ENCODE peak calls at places on chromosomes 11 and 22, in nine cellular contexts. One of them, this sample, is unnamed.

GRCh38 chr22:28903719-28904118 is 20.3 kb downstream of the ZNRF3 start:
- DNase-seq in foreskin fibroblast: no peak
- DNase-seq in neural progenitor cell: no peak
- DNase-seq in HFFc6: no peak
- DNase-seq in aorta: no peak
- DNase-seq in GM13977: no peak
- DNase-seq in stimulated activated CD4-positive, alpha-beta T cell treated with anti-CD3 and anti-CD28 coated beads, Interleukin-12 subunit alpha, Interleukin-12 subunit beta, amount 100 ng/mL, for 4 hours: no peak
- DNase-seq in bronchial epithelial cell: no peak
- DNase-seq in ovary: peak
- DNase-seq in this sample: no peak

GRCh38 chr11:115503083-115503885 is 931 bp downstream of the CADM1 start:
- DNase-seq in foreskin fibroblast: peak
- DNase-seq in neural progenitor cell: peak
- DNase-seq in HFFc6: no peak
- DNase-seq in aorta: peak
- DNase-seq in GM13977: peak
- DNase-seq in stimulated activated CD4-positive, alpha-beta T cell treated with anti-CD3 and anti-CD28 coated beads, Interleukin-12 subunit alpha, Interleukin-12 subunit beta, amount 100 ng/mL, for 4 hours: no peak
- DNase-seq in bronchial epithelial cell: peak
- DNase-seq in ovary: peak
- DNase-seq in this sample: no peak

GRCh38 chr11:43021466-43021865 is 290.3 kb upstream of the API5 start:
- DNase-seq in foreskin fibroblast: no peak
- DNase-seq in neural progenitor cell: peak
- DNase-seq in HFFc6: no peak
- DNase-seq in aorta: no peak
- DNase-seq in GM13977: peak
- DNase-seq in stimulated activated CD4-positive, alpha-beta T cell treated with anti-CD3 and anti-CD28 coated beads, Interleukin-12 subunit alpha, Interleukin-12 subunit beta, amount 100 ng/mL, for 4 hours: no peak
- DNase-seq in bronchial epithelial cell: no peak
- DNase-seq in ovary: no peak
- DNase-seq in this sample: no peak

GRCh38 chr11:34051349-34052035 is at the start of gene CAPRIN1:
- DNase-seq in foreskin fibroblast: peak
- DNase-seq in neural progenitor cell: peak
- DNase-seq in HFFc6: peak
- DNase-seq in aorta: peak
- DNase-seq in GM13977: peak
- DNase-seq in stimulated activated CD4-positive, alpha-beta T cell treated with anti-CD3 and anti-CD28 coated beads, Interleukin-12 subunit alpha, Interleukin-12 subunit beta, amount 100 ng/mL, for 4 hours: peak
- DNase-seq in bronchial epithelial cell: peak
- DNase-seq in ovary: peak
- DNase-seq in this sample: peak

GRCh38 chr11:17933710-17934109 is 79.1 kb downstream of the SERGEF start:
- DNase-seq in foreskin fibroblast: no peak
- DNase-seq in neural progenitor cell: no peak
- DNase-seq in HFFc6: no peak
- DNase-seq in aorta: no peak
- DNase-seq in GM13977: no peak
- DNase-seq in stimulated activated CD4-positive, alpha-beta T cell treated with anti-CD3 and anti-CD28 coated beads, Interleukin-12 subunit alpha, Interleukin-12 subunit beta, amount 100 ng/mL, for 4 hours: no peak
- DNase-seq in bronchial epithelial cell: no peak
- DNase-seq in ovary: no peak
- DNase-seq in this sample: no peak

GRCh38 chr11:118911880-118912741 is 13.6 kb downstream of the BCL9L start:
- DNase-seq in foreskin fibroblast: peak
- DNase-seq in neural progenitor cell: peak
- DNase-seq in HFFc6: peak
- DNase-seq in aorta: peak
- DNase-seq in GM13977: no peak
- DNase-seq in stimulated activated CD4-positive, alpha-beta T cell treated with anti-CD3 and anti-CD28 coated beads, Interleukin-12 subunit alpha, Interleukin-12 subunit beta, amount 100 ng/mL, for 4 hours: peak
- DNase-seq in bronchial epithelial cell: peak
- DNase-seq in ovary: peak
- DNase-seq in this sample: no peak

GRCh38 chr11:83063073-83063754 is 8.5 kb downstream of the RAB30 start:
- DNase-seq in foreskin fibroblast: no peak
- DNase-seq in neural progenitor cell: no peak
- DNase-seq in HFFc6: no peak
- DNase-seq in aorta: no peak
- DNase-seq in GM13977: peak
- DNase-seq in stimulated activated CD4-positive, alpha-beta T cell treated with anti-CD3 and anti-CD28 coated beads, Interleukin-12 subunit alpha, Interleukin-12 subunit beta, amount 100 ng/mL, for 4 hours: no peak
- DNase-seq in bronchial epithelial cell: peak
- DNase-seq in ovary: no peak
- DNase-seq in this sample: no peak

GRCh38 chr22:16586170-16586569 is 6.4 kb downstream of the CCT8L2 start:
- DNase-seq in foreskin fibroblast: no peak
- DNase-seq in neural progenitor cell: no peak
- DNase-seq in HFFc6: no peak
- DNase-seq in aorta: no peak
- DNase-seq in GM13977: no peak
- DNase-seq in stimulated activated CD4-positive, alpha-beta T cell treated with anti-CD3 and anti-CD28 coated beads, Interleukin-12 subunit alpha, Interleukin-12 subunit beta, amount 100 ng/mL, for 4 hours: no peak
- DNase-seq in bronchial epithelial cell: no peak
- DNase-seq in ovary: no peak
- DNase-seq in this sample: no peak

GRCh38 chr11:124793466-124794278 is 6.5 kb downstream of the MSANTD2 start:
- DNase-seq in foreskin fibroblast: peak
- DNase-seq in neural progenitor cell: peak
- DNase-seq in HFFc6: peak
- DNase-seq in aorta: no peak
- DNase-seq in GM13977: peak
- DNase-seq in stimulated activated CD4-positive, alpha-beta T cell treated with anti-CD3 and anti-CD28 coated beads, Interleukin-12 subunit alpha, Interleukin-12 subunit beta, amount 100 ng/mL, for 4 hours: no peak
- DNase-seq in bronchial epithelial cell: peak
- DNase-seq in ovary: no peak
- DNase-seq in this sample: no peak

GRCh38 chr22:46560696-46561295 is 23.4 kb upstream of the CELSR1 start:
- DNase-seq in foreskin fibroblast: no peak
- DNase-seq in neural progenitor cell: no peak
- DNase-seq in HFFc6: no peak
- DNase-seq in aorta: peak
- DNase-seq in GM13977: no peak
- DNase-seq in stimulated activated CD4-positive, alpha-beta T cell treated with anti-CD3 and anti-CD28 coated beads, Interleukin-12 subunit alpha, Interleukin-12 subunit beta, amount 100 ng/mL, for 4 hours: no peak
- DNase-seq in bronchial epithelial cell: no peak
- DNase-seq in ovary: no peak
- DNase-seq in this sample: no peak

GRCh38 chr11:34599406-34599901 is 21.4 kb upstream of the EHF start:
- DNase-seq in foreskin fibroblast: peak
- DNase-seq in neural progenitor cell: no peak
- DNase-seq in HFFc6: peak
- DNase-seq in aorta: no peak
- DNase-seq in GM13977: no peak
- DNase-seq in stimulated activated CD4-positive, alpha-beta T cell treated with anti-CD3 and anti-CD28 coated beads, Interleukin-12 subunit alpha, Interleukin-12 subunit beta, amount 100 ng/mL, for 4 hours: no peak
- DNase-seq in bronchial epithelial cell: peak
- DNase-seq in ovary: no peak
- DNase-seq in this sample: no peak

GRCh38 chr22:50112151-50113118 is 22.6 kb downstream of the MOV10L1 start:
- DNase-seq in foreskin fibroblast: peak
- DNase-seq in neural progenitor cell: no peak
- DNase-seq in HFFc6: peak
- DNase-seq in aorta: peak
- DNase-seq in GM13977: no peak
- DNase-seq in stimulated activated CD4-positive, alpha-beta T cell treated with anti-CD3 and anti-CD28 coated beads, Interleukin-12 subunit alpha, Interleukin-12 subunit beta, amount 100 ng/mL, for 4 hours: no peak
- DNase-seq in bronchial epithelial cell: peak
- DNase-seq in ovary: no peak
- DNase-seq in this sample: no peak

GRCh38 chr11:67027483-67027930 is 4.6 kb downstream of the SYT12 start:
- DNase-seq in foreskin fibroblast: no peak
- DNase-seq in neural progenitor cell: no peak
- DNase-seq in HFFc6: no peak
- DNase-seq in aorta: no peak
- DNase-seq in GM13977: no peak
- DNase-seq in stimulated activated CD4-positive, alpha-beta T cell treated with anti-CD3 and anti-CD28 coated beads, Interleukin-12 subunit alpha, Interleukin-12 subunit beta, amount 100 ng/mL, for 4 hours: no peak
- DNase-seq in bronchial epithelial cell: peak
- DNase-seq in ovary: no peak
- DNase-seq in this sample: no peak

GRCh38 chr11:108887436-108888238 is 222.8 kb downstream of the DDX10 start:
- DNase-seq in foreskin fibroblast: peak
- DNase-seq in neural progenitor cell: no peak
- DNase-seq in HFFc6: no peak
- DNase-seq in aorta: no peak
- DNase-seq in GM13977: no peak
- DNase-seq in stimulated activated CD4-positive, alpha-beta T cell treated with anti-CD3 and anti-CD28 coated beads, Interleukin-12 subunit alpha, Interleukin-12 subunit beta, amount 100 ng/mL, for 4 hours: no peak
- DNase-seq in bronchial epithelial cell: no peak
- DNase-seq in ovary: no peak
- DNase-seq in this sample: no peak

GRCh38 chr11:73154178-73154577 is 12.1 kb upstream of the FCHSD2 start:
- DNase-seq in foreskin fibroblast: no peak
- DNase-seq in neural progenitor cell: no peak
- DNase-seq in HFFc6: no peak
- DNase-seq in aorta: peak
- DNase-seq in GM13977: peak
- DNase-seq in stimulated activated CD4-positive, alpha-beta T cell treated with anti-CD3 and anti-CD28 coated beads, Interleukin-12 subunit alpha, Interleukin-12 subunit beta, amount 100 ng/mL, for 4 hours: no peak
- DNase-seq in bronchial epithelial cell: no peak
- DNase-seq in ovary: no peak
- DNase-seq in this sample: peak

GRCh38 chr11:94747136-94748110 is 20.7 kb upstream of the AMOTL1 start:
- DNase-seq in foreskin fibroblast: no peak
- DNase-seq in neural progenitor cell: no peak
- DNase-seq in HFFc6: peak
- DNase-seq in aorta: no peak
- DNase-seq in GM13977: no peak
- DNase-seq in stimulated activated CD4-positive, alpha-beta T cell treated with anti-CD3 and anti-CD28 coated beads, Interleukin-12 subunit alpha, Interleukin-12 subunit beta, amount 100 ng/mL, for 4 hours: no peak
- DNase-seq in bronchial epithelial cell: peak
- DNase-seq in ovary: no peak
- DNase-seq in this sample: no peak

GRCh38 chr22:47987885-47988515 is 1225.5 kb downstream of the TBC1D22A start:
- DNase-seq in foreskin fibroblast: no peak
- DNase-seq in neural progenitor cell: no peak
- DNase-seq in HFFc6: no peak
- DNase-seq in aorta: no peak
- DNase-seq in GM13977: no peak
- DNase-seq in stimulated activated CD4-positive, alpha-beta T cell treated with anti-CD3 and anti-CD28 coated beads, Interleukin-12 subunit alpha, Interleukin-12 subunit beta, amount 100 ng/mL, for 4 hours: no peak
- DNase-seq in bronchial epithelial cell: no peak
- DNase-seq in ovary: no peak
- DNase-seq in this sample: no peak

GRCh38 chr22:43437871-43438475 is 26.2 kb downstream of the MPPED1 start:
- DNase-seq in foreskin fibroblast: no peak
- DNase-seq in neural progenitor cell: no peak
- DNase-seq in HFFc6: no peak
- DNase-seq in aorta: no peak
- DNase-seq in GM13977: no peak
- DNase-seq in stimulated activated CD4-positive, alpha-beta T cell treated with anti-CD3 and anti-CD28 coated beads, Interleukin-12 subunit alpha, Interleukin-12 subunit beta, amount 100 ng/mL, for 4 hours: no peak
- DNase-seq in bronchial epithelial cell: no peak
- DNase-seq in ovary: no peak
- DNase-seq in this sample: no peak

GRCh38 chr11:15213471-15214231 is 98.9 kb downstream of the INSC start:
- DNase-seq in foreskin fibroblast: no peak
- DNase-seq in neural progenitor cell: no peak
- DNase-seq in HFFc6: no peak
- DNase-seq in aorta: no peak
- DNase-seq in GM13977: no peak
- DNase-seq in stimulated activated CD4-positive, alpha-beta T cell treated with anti-CD3 and anti-CD28 coated beads, Interleukin-12 subunit alpha, Interleukin-12 subunit beta, amount 100 ng/mL, for 4 hours: no peak
- DNase-seq in bronchial epithelial cell: peak
- DNase-seq in ovary: no peak
- DNase-seq in this sample: no peak

GRCh38 chr11:75107187-75107586 is 10.5 kb upstream of the OR2AT4 start:
- DNase-seq in foreskin fibroblast: no peak
- DNase-seq in neural progenitor cell: no peak
- DNase-seq in HFFc6: no peak
- DNase-seq in aorta: no peak
- DNase-seq in GM13977: no peak
- DNase-seq in stimulated activated CD4-positive, alpha-beta T cell treated with anti-CD3 and anti-CD28 coated beads, Interleukin-12 subunit alpha, Interleukin-12 subunit beta, amount 100 ng/mL, for 4 hours: no peak
- DNase-seq in bronchial epithelial cell: peak
- DNase-seq in ovary: no peak
- DNase-seq in this sample: no peak

GRCh38 chr11:129248618-129249017 is 56.5 kb upstream of the ARHGAP32 start:
- DNase-seq in foreskin fibroblast: peak
- DNase-seq in neural progenitor cell: no peak
- DNase-seq in HFFc6: peak
- DNase-seq in aorta: no peak
- DNase-seq in GM13977: no peak
- DNase-seq in stimulated activated CD4-positive, alpha-beta T cell treated with anti-CD3 and anti-CD28 coated beads, Interleukin-12 subunit alpha, Interleukin-12 subunit beta, amount 100 ng/mL, for 4 hours: no peak
- DNase-seq in bronchial epithelial cell: peak
- DNase-seq in ovary: no peak
- DNase-seq in this sample: no peak

GRCh38 chr11:26344647-26345046 is 12.7 kb downstream of the ANO3 start:
- DNase-seq in foreskin fibroblast: peak
- DNase-seq in neural progenitor cell: no peak
- DNase-seq in HFFc6: no peak
- DNase-seq in aorta: no peak
- DNase-seq in GM13977: no peak
- DNase-seq in stimulated activated CD4-positive, alpha-beta T cell treated with anti-CD3 and anti-CD28 coated beads, Interleukin-12 subunit alpha, Interleukin-12 subunit beta, amount 100 ng/mL, for 4 hours: no peak
- DNase-seq in bronchial epithelial cell: no peak
- DNase-seq in ovary: no peak
- DNase-seq in this sample: no peak

GRCh38 chr11:38835986-38836385 is 2237.9 kb upstream of the RAG2 start:
- DNase-seq in foreskin fibroblast: no peak
- DNase-seq in neural progenitor cell: peak
- DNase-seq in HFFc6: no peak
- DNase-seq in aorta: no peak
- DNase-seq in GM13977: no peak
- DNase-seq in stimulated activated CD4-positive, alpha-beta T cell treated with anti-CD3 and anti-CD28 coated beads, Interleukin-12 subunit alpha, Interleukin-12 subunit beta, amount 100 ng/mL, for 4 hours: no peak
- DNase-seq in bronchial epithelial cell: no peak
- DNase-seq in ovary: no peak
- DNase-seq in this sample: no peak

GRCh38 chr22:39239561-39240423 is 5.0 kb downstream of the PDGFB start:
- DNase-seq in foreskin fibroblast: no peak
- DNase-seq in neural progenitor cell: no peak
- DNase-seq in HFFc6: no peak
- DNase-seq in aorta: no peak
- DNase-seq in GM13977: no peak
- DNase-seq in stimulated activated CD4-positive, alpha-beta T cell treated with anti-CD3 and anti-CD28 coated beads, Interleukin-12 subunit alpha, Interleukin-12 subunit beta, amount 100 ng/mL, for 4 hours: no peak
- DNase-seq in bronchial epithelial cell: peak
- DNase-seq in ovary: no peak
- DNase-seq in this sample: no peak

GRCh38 chr11:56103210-56103737 is at the start of gene OR8H2:
- DNase-seq in foreskin fibroblast: no peak
- DNase-seq in neural progenitor cell: no peak
- DNase-seq in HFFc6: no peak
- DNase-seq in aorta: no peak
- DNase-seq in GM13977: no peak
- DNase-seq in stimulated activated CD4-positive, alpha-beta T cell treated with anti-CD3 and anti-CD28 coated beads, Interleukin-12 subunit alpha, Interleukin-12 subunit beta, amount 100 ng/mL, for 4 hours: no peak
- DNase-seq in bronchial epithelial cell: no peak
- DNase-seq in ovary: no peak
- DNase-seq in this sample: no peak

GRCh38 chr11:11620251-11620965 is 1.4 kb downstream of the GALNT18 start:
- DNase-seq in foreskin fibroblast: peak
- DNase-seq in neural progenitor cell: peak
- DNase-seq in HFFc6: no peak
- DNase-seq in aorta: peak
- DNase-seq in GM13977: peak
- DNase-seq in stimulated activated CD4-positive, alpha-beta T cell treated with anti-CD3 and anti-CD28 coated beads, Interleukin-12 subunit alpha, Interleukin-12 subunit beta, amount 100 ng/mL, for 4 hours: no peak
- DNase-seq in bronchial epithelial cell: peak
- DNase-seq in ovary: peak
- DNase-seq in this sample: no peak